ENCODE peak calls at places on chromosome X, in eight cellular contexts. P, E, H, X, M, L, C and S are unnamed samples.
A peak's percentile ranks its signal among the peaks of the same experiment; 100 is the strongest.

GRCh38 chrX:14497184-14497666 is 32.1 kb upstream of the GLRA2 start:
- DNase-seq in M (peak; percentile 17), E (peak; percentile 4), H (peak; percentile 0), X (no peak), L (no peak), P (peak; percentile 3), C (no peak), S (no peak)

GRCh38 chrX:13357925-13358324 is 38.1 kb upstream of the ATXN3L start:
- DNase-seq in E (no peak), H (no peak), L (no peak), C (no peak), M (no peak), P (peak; percentile 84), X (no peak), S (no peak)

GRCh38 chrX:118644378-118644777 is 83.0 kb upstream of the IL13RA1 start:
- DNase-seq in L (no peak), M (peak; percentile 26), C (no peak), P (peak; percentile 80), X (no peak), H (peak; percentile 58), E (no peak), S (no peak)

GRCh38 chrX:110003167-110004156 is 548 bp downstream of the TMEM164 start:
- DNase-seq in P (no peak), M (no peak), L (peak; percentile 29), H (peak; percentile 37), C (peak; percentile 45), E (peak; percentile 14), X (no peak), S (no peak)

GRCh38 chrX:147737690-147738089 is 174.0 kb upstream of the FMR1 start:
- DNase-seq in M (no peak), C (no peak), X (no peak), E (no peak), H (no peak), P (no peak), L (no peak), S (no peak)

GRCh38 chrX:17007134-17007768 is 60.8 kb downstream of the REPS2 start:
- DNase-seq in X (no peak), E (peak; percentile 14), M (no peak), C (no peak), L (no peak), P (peak; percentile 40), H (no peak), S (no peak)

GRCh38 chrX:54530358-54530900 is 410 bp downstream of the GNL3L start:
- DNase-seq in C (no peak), M (no peak), E (no peak), X (no peak), L (peak; percentile 30), P (peak; percentile 4), H (peak; percentile 5), S (no peak)

GRCh38 chrX:5113128-5113527 is 1115.5 kb downstream of the NLGN4X start:
- DNase-seq in H (no peak), M (no peak), L (no peak), C (no peak), P (peak; percentile 0), E (peak; percentile 1), X (no peak), S (no peak)

GRCh38 chrX:1099146-1099770 is 113.2 kb downstream of the CRLF2 start:
- DNase-seq in L (no peak), M (no peak), H (no peak), E (no peak), X (no peak), C (no peak), P (no peak), S (no peak)

GRCh38 chrX:133783273-133783672 is 202.1 kb downstream of the GPC3 start:
- DNase-seq in P (no peak), M (peak; percentile 13), X (no peak), E (peak; percentile 10), C (no peak), L (no peak), H (no peak), S (no peak)